ENCODE peak calls at places on chromosomes 6 and 20, in nine cellular contexts. F, T, N, A, G, W, P, U and S are unnamed samples.

GRCh38 chr6:104607501-104607900 is 252.2 kb downstream of the HACE1 start:
- DNase-seq in F (no peak), T (no peak), N (no peak), A (no peak), G (no peak), W (no peak), P (no peak), U (no peak), S (no peak)

GRCh38 chr20:25296094-25297093 is 48.5 kb downstream of the PYGB start:
- DNase-seq in F (peak; percentile 71), T (no peak), N (no peak), A (peak; percentile 60), G (no peak), W (peak; percentile 24), P (peak; percentile 53), U (no peak), S (peak; percentile 45)

GRCh38 chr20:62066339-62066982 is 780 bp upstream of the TAF4 start:
- DNase-seq in F (peak; percentile 61), T (peak; percentile 39), N (peak; percentile 59), A (peak; percentile 59), G (peak; percentile 54), W (no peak), P (peak; percentile 68), U (no peak), S (peak; percentile 35)

GRCh38 chr20:25058051-25058796 is at the start of gene ACSS1:
- DNase-seq in F (peak; percentile 72), T (peak; percentile 72), N (peak; percentile 31), A (peak; percentile 85), G (peak; percentile 76), W (peak; percentile 31), P (peak; percentile 76), U (no peak), S (no peak)

GRCh38 chr20:32435449-32436107 is 77.4 kb downstream of the ASXL1 start:
- DNase-seq in F (no peak), T (no peak), N (no peak), A (no peak), G (no peak), W (no peak), P (no peak), U (peak; percentile 55), S (no peak)

GRCh38 chr20:25284131-25284601 is 36.3 kb downstream of the PYGB start:
- DNase-seq in F (no peak), T (no peak), N (no peak), A (no peak), G (peak; percentile 16), W (no peak), P (peak; percentile 21), U (no peak), S (no peak)

GRCh38 chr6:106525111-106525884 is 104.0 kb downstream of the RTN4IP1 start:
- DNase-seq in F (no peak), T (no peak), N (peak; percentile 70), A (no peak), G (no peak), W (no peak), P (no peak), U (no peak), S (no peak)

GRCh38 chr6:75748743-75749538 is at the start of gene MYO6:
- DNase-seq in F (peak; percentile 28), T (peak; percentile 44), N (peak; percentile 66), A (peak; percentile 42), G (peak; percentile 78), W (peak; percentile 47), P (peak; percentile 78), U (no peak), S (peak; percentile 49)

GRCh38 chr6:113018351-113019151 is 671.4 kb downstream of the RFPL4B start:
- DNase-seq in F (no peak), T (peak; percentile 35), N (peak; percentile 96), A (no peak), G (no peak), W (peak; percentile 74), P (no peak), U (no peak), S (no peak)

DNA sequence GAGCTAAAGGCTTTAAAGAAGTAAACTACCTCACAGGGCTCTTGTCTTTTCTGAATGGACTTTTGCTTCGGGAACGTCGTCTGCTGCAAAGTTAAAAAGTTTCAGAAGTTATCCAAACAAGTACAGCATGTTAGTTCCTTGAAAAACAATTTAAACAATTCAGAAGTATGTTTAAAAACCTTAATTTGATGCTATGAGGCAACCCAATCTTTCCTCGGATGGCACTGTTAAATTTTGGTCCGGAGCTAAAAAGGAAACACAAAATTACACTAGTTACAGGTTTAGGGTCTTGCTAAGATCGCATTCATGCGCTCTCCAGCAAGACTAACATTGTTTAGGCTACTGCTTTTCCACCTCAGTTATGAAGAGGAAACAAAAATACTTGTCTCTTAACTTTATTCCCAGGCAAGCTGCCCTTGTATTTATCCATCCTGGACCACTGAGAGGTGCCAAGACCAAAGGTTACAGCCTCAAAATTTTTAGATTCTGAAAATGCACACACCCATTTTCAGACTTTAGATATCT is 12.7 kb downstream of the RBM39 start:
- DNase-seq in F (no peak), T (no peak), N (no peak), A (no peak), G (no peak), W (no peak), P (no peak), U (no peak), S (no peak)
- TF ChIP-seq POLR2A in F (no peak), T (no peak), N (no peak), A (peak; percentile 61), G (no peak), W (no peak), P (no peak), U (no peak), S (no peak)

GRCh38 chr6:33211666-33212422 is 3.5 kb downstream of the RING1 start:
- DNase-seq in F (no peak), T (peak; percentile 13), N (no peak), A (no peak), G (no peak), W (no peak), P (no peak), U (no peak), S (no peak)

GRCh38 chr6:33213989-33214335 is 5.7 kb downstream of the RING1 start:
- DNase-seq in F (no peak), T (no peak), N (no peak), A (no peak), G (no peak), W (no peak), P (no peak), U (no peak), S (no peak)

GRCh38 chr6:33212857-33213165 is 4.5 kb downstream of the RING1 start:
- DNase-seq in F (no peak), T (no peak), N (no peak), A (no peak), G (no peak), W (no peak), P (no peak), U (no peak), S (no peak)

GRCh38 chr6:33215281-33215680 is 7.0 kb downstream of the RING1 start:
- DNase-seq in F (no peak), T (no peak), N (no peak), A (no peak), G (no peak), W (no peak), P (no peak), U (no peak), S (no peak)

GRCh38 chr6:33213166-33213988 is 5.1 kb downstream of the RING1 start:
- DNase-seq in F (no peak), T (peak; percentile 23), N (no peak), A (peak; percentile 40), G (no peak), W (no peak), P (peak; percentile 73), U (no peak), S (no peak)
- TF ChIP-seq POLR2A in F (no peak), T (no peak), N (peak; percentile 66), A (peak; percentile 45), G (no peak), W (peak; percentile 10), P (no peak), U (no peak), S (no peak)

GRCh38 chr6:81752969-81753708 is 658 bp upstream of the TENT5A start:
- DNase-seq in F (peak; percentile 70), T (peak; percentile 88), N (peak; percentile 84), A (peak; percentile 46), G (peak; percentile 95), W (peak; percentile 89), P (peak; percentile 97), U (peak; percentile 98), S (peak; percentile 82)

GRCh38 chr6:81750660-81751387 is 1.7 kb downstream of the TENT5A start:
- DNase-seq in F (no peak), T (no peak), N (no peak), A (no peak), G (no peak), W (peak; percentile 18), P (no peak), U (no peak), S (no peak)

GRCh38 chr6:81753709-81754678 is 1.5 kb upstream of the TENT5A start:
- DNase-seq in F (peak; percentile 26), T (peak; percentile 86), N (peak; percentile 44), A (peak; percentile 20), G (peak; percentile 93), W (peak; percentile 59), P (peak; percentile 91), U (peak; percentile 98), S (peak; percentile 11)

GRCh38 chr6:81751388-81752083 is 945 bp downstream of the TENT5A start:
- DNase-seq in F (peak; percentile 2), T (peak; percentile 48), N (peak; percentile 37), A (no peak), G (peak; percentile 79), W (peak; percentile 38), P (peak; percentile 77), U (no peak), S (peak; percentile 15)

DNA sequence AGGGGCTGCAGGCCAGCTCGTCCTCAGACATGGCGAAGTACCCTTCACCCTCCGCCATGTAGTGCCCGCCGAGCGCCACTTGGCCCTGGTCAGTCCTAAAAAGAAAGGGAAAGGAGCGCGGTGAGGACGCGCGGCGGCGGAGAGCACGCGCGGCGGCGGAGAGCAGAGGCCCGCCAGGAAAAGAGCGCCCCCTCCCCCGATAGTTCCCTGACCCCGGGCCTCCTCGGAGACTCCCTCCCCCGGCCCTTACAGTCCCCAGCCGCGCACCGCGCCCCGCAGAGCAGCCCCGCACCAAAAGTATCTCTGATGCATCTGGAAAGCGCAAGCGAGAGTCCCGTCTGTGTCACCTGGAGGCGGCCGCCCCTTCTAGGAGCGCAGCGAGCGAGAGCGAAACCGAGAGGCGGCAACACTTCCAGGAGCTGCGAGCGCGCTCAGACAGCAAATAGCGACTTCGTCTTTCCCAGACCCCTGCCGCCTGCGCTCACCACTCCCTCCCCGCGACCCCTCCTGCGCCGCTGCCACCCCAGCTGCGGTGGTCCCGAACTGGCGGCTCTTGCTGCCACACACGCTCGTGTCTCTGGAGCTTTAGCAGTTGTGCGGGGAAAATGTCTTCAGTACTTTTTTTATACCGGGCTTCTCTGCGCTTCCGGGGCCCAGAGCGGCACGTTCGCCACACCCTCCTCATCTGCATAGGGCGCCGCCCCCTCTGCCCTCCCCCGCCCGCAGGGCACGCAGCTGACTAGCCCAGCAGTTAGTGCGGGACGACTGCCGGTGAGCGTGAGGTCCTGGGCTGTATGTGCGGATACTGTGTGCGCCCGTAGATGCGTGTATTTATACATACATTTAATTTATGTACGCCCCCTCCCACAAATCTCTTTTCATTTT is at the start of gene TENT5A:
- DNase-seq in F (peak; percentile 59), T (peak; percentile 92), N (peak; percentile 68), A (peak; percentile 63), G (peak; percentile 96), W (peak; percentile 88), P (peak; percentile 95), U (peak; percentile 98), S (peak; percentile 68)
- TF ChIP-seq POLR2A in F (peak; percentile 29), T (peak; percentile 60), N (peak; percentile 59), A (no peak), G (peak; percentile 80), W (no peak), P (peak; percentile 85), U (peak; percentile 57), S (peak; percentile 79)

GRCh38 chr20:34546751-34547181 is 11.8 kb upstream of the MAP1LC3A start:
- DNase-seq in F (no peak), T (no peak), N (no peak), A (no peak), G (no peak), W (no peak), P (no peak), U (no peak), S (no peak)
- TF ChIP-seq POLR2A in F (no peak), T (no peak), N (no peak), A (no peak), G (no peak), W (no peak), P (no peak), U (no peak), S (no peak)